ENCODE peak calls at places on chromosomes 2 and 18, in eight cellular contexts. R is PC-3, Y is K562, C is GM23248, X is astrocyte, E is fibroblast of lung, M is IMR-90, J is Karpas-422. B is an unnamed sample.
A peak's percentile ranks its signal among the peaks of the same experiment; 100 is the strongest.

GRCh38 chr2:202036601-202037037 is 3.0 kb downstream of the FZD7 start:
- DNase-seq in M (peak; percentile 35), X (peak; percentile 54), R (no peak), Y (peak; percentile 12), J (no peak), C (peak; percentile 46), E (peak; percentile 65), B (no peak)

GRCh38 chr2:204967199-204967995 is 422.1 kb downstream of the PARD3B start:
- DNase-seq in C (no peak), E (peak; percentile 6), J (no peak), Y (no peak), M (no peak), X (no peak), R (no peak), B (no peak)

GRCh38 chr2:96105994-96106393 is 10.4 kb downstream of the ADRA2B start:
- DNase-seq in M (no peak), J (no peak), E (no peak), X (no peak), Y (no peak), C (no peak), R (no peak), B (no peak)

GRCh38 chr18:23193727-23194126 is 58.4 kb downstream of the CABLES1 start:
- DNase-seq in M (no peak), Y (no peak), C (no peak), R (no peak), J (no peak), E (no peak), X (no peak), B (no peak)

GRCh38 chr2:229620759-229621158 is 93.6 kb downstream of the DNER start:
- DNase-seq in R (no peak), C (no peak), X (no peak), M (no peak), Y (no peak), E (no peak), J (no peak), B (no peak)

GRCh38 chr2:58664523-58665155 is 423.5 kb upstream of the FANCL start:
- DNase-seq in M (no peak), Y (peak; percentile 31), R (no peak), C (no peak), J (no peak), E (no peak), X (no peak), B (no peak)

GRCh38 chr2:217838409-217838831 is 164.4 kb downstream of the TNS1 start:
- DNase-seq in Y (no peak), R (no peak), C (no peak), X (no peak), E (no peak), M (no peak), J (no peak), B (no peak)

GRCh38 chr2:75656563-75656962 is 10.0 kb downstream of the MRPL19 start:
- DNase-seq in R (no peak), C (no peak), M (no peak), J (no peak), X (no peak), Y (no peak), E (no peak), B (no peak)

GRCh38 chr2:58448065-58448507 is 207.0 kb upstream of the FANCL start:
- DNase-seq in R (peak; percentile 84), Y (peak; percentile 74), M (peak; percentile 62), J (peak; percentile 82), X (peak; percentile 59), C (peak; percentile 80), E (peak; percentile 72), B (peak; percentile 61)

GRCh38 chr2:204483497-204484164 is 61.6 kb upstream of the PARD3B start:
- DNase-seq in C (no peak), Y (peak; percentile 38), E (no peak), J (no peak), R (peak; percentile 23), M (no peak), X (no peak), B (no peak)

GRCh38 chr2:207257291-207258190 is 91.8 kb upstream of the KLF7 start:
- DNase-seq in J (peak; percentile 92), R (peak; percentile 45), C (peak; percentile 21), M (peak; percentile 52), Y (no peak), X (peak; percentile 31), E (peak; percentile 48), B (no peak)

GRCh38 chr2:1588994-1589611 is 155.2 kb downstream of the PXDN start:
- DNase-seq in R (no peak), X (peak; percentile 68), C (no peak), Y (no peak), J (no peak), M (peak; percentile 43), E (peak; percentile 74), B (no peak)

GRCh38 chr2:195561205-195562032 is 95.6 kb upstream of the SLC39A10 start:
- DNase-seq in Y (no peak), X (peak; percentile 98), R (peak; percentile 95), C (peak; percentile 94), J (peak; percentile 96), M (peak; percentile 99), E (peak; percentile 97), B (no peak)

GRCh38 chr2:107002735-107003134 is 116.8 kb upstream of the ST6GAL2 start:
- DNase-seq in C (no peak), X (peak; percentile 55), M (no peak), E (peak; percentile 62), Y (no peak), R (peak; percentile 88), J (peak; percentile 32), B (no peak)

GRCh38 chr18:21740724-21741510 is at the start of gene MIB1:
- DNase-seq in C (peak; percentile 67), E (no peak), X (no peak), J (no peak), R (no peak), M (peak; percentile 41), Y (peak; percentile 64), B (peak; percentile 60)

GRCh38 chr2:241968417-241968816 is 98.9 kb downstream of the RTP5 start:
- DNase-seq in R (no peak), C (no peak), E (no peak), J (no peak), M (no peak), Y (no peak), X (no peak), B (no peak)

GRCh38 chr2:191059308-191059707 is 45.3 kb upstream of the STAT1 start:
- DNase-seq in J (no peak), E (peak; percentile 25), Y (no peak), M (no peak), X (no peak), R (no peak), C (no peak), B (no peak)

GRCh38 chr2:138356178-138356577 is 145.4 kb upstream of the SPOPL start:
- DNase-seq in E (peak; percentile 58), M (peak; percentile 29), C (peak; percentile 67), J (no peak), R (no peak), Y (no peak), X (peak; percentile 61), B (no peak)

GRCh38 chr2:170244555-170244954 is 66.6 kb downstream of the MYO3B start:
- DNase-seq in X (no peak), R (no peak), Y (no peak), J (no peak), E (no peak), C (no peak), M (no peak), B (no peak)

GRCh38 chr2:191544511-191545062 is 133.3 kb upstream of the NABP1 start:
- DNase-seq in M (no peak), R (peak; percentile 58), E (no peak), C (no peak), J (no peak), X (no peak), Y (no peak), B (no peak)

DNA sequence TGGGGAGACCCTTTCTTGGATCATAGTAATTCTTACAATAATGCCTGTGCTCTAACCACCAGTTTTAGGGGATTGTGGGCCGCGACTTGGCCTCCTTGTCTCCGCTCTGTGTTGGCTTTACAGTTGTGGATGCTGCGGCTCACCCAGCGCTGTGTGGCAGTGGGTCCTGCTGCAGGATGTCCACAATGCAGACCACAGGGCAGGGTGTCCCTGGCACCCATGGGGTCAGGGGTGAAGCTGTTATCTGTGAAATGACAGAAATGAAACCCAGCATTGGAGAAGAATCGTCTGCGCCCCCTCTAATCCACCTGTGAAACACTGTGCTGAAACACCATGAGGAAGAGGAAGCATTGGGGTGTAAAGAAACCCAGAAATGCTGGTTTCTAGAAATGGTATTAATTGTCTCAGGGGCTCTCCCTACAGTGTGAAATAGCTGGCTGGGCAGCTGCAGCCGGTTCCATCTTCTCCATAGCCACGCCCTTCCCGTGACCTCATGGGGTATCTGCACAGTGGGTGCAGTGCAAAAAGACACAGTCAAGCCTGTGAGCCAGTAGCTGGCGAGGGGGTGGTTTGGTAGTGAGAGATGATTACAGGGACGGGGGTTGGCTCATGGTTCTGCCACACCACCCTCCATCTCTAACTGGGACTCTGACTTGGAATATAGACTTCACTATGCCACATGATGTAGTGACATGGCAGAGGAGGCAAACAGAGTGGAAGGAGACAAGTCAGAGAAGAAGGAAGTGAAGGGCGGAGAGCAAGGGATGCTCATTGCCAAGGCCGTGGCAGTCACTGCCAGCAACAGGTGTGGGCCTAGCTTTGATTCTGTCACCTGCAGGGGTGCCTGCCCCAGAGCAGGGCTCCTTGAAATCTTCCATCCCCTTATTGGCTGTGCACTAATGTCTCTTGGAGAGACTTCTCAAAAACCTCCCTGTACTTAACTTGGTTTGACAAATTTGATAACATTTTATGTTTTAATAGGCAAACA is 16.2 kb downstream of the INPP4A start:
- DNase-seq in M (no peak), R (no peak), C (no peak), X (no peak), J (peak; percentile 92), Y (no peak), E (no peak), B (peak; percentile 13)
- H3K4me1 ChIP-seq in M (peaks cover 25% of the 10 kb centered on the region), R (peaks cover 40% of the 10 kb centered on the region), C (peaks cover 21% of the 10 kb centered on the region), X (peaks cover 9% of the 10 kb centered on the region), J (peaks cover 52% of the 10 kb centered on the region), Y (peaks cover 39% of the 10 kb centered on the region), E (peaks cover 5% of the 10 kb centered on the region), B (peaks cover 73% of the 10 kb centered on the region)

GRCh38 chr18:55859116-55859515 is 271.1 kb upstream of the TCF4 start:
- DNase-seq in M (no peak), C (peak; percentile 52), J (no peak), E (no peak), Y (no peak), R (no peak), X (no peak), B (no peak)
- H3K9ac ChIP-seq in M (no peak overlapping the region), C (peak overlapping the region; percentile 58), J (no peak overlapping the region), E (no peak overlapping the region), Y (no peak overlapping the region), R (no peak overlapping the region), X (peak overlapping the region; percentile 69), B (no peak overlapping the region)

DNA sequence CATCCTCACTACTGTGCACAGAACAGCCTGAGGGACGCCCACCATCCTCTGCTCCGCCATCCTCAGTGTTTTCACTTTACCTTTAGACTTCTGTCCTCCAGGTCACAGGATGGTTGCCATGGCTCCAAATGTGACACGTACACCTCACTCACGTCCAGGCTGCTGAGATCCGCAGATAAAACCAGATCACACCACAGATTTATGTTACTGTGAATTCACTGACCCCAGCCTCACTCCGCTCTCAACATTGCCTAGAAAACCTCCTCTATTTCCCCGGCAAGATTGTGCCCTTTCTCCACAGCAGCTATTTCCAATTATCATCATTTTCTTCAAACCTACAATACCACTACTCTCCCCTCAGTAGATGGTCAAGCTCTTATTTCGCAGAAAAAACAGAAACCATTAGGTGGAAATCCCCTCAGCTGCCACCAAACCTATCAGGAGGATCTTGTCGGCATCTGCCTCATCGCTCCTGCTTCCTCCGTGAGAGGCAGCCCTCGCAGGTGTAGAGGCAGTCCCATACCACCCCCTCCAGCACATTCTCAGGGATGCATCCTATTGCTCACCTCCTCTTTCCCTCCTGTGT is 49.8 kb upstream of the SLC1A4 start:
- DNase-seq in C (no peak), J (no peak), E (no peak), X (no peak), R (no peak), M (no peak), Y (no peak), B (no peak)
- H3K4me1 ChIP-seq in C (peaks cover 5% of the 10 kb centered on the region), J (peaks cover 35% of the 10 kb centered on the region), E (no peaks in the 10 kb centered on the region), X (no peaks in the 10 kb centered on the region), R (peaks cover 8% of the 10 kb centered on the region), M (peaks cover 3% of the 10 kb centered on the region), Y (no peaks in the 10 kb centered on the region), B (peaks cover 16% of the 10 kb centered on the region)

GRCh38 chr18:44826418-44827259 is 146.0 kb downstream of the SETBP1 start:
- DNase-seq in X (peak; percentile 97), M (peak; percentile 83), C (peak; percentile 88), E (peak; percentile 98), J (no peak), R (peak; percentile 63), Y (no peak), B (no peak)
- H3K9ac ChIP-seq in X (peak overlapping the region; percentile 22), M (no peak overlapping the region), C (peak overlapping the region; percentile 59), E (no peak overlapping the region), J (no peak overlapping the region), R (no peak overlapping the region), Y (no peak overlapping the region), B (no peak overlapping the region)

B was measured in DND-41.